ENCODE peak calls at places on chromosome 3, in five cellular contexts. G is activated CD8-positive, alpha-beta T cell treated with anti-CD3 and anti-CD28 coated beads for 36 hours; Q is B cell; L is esophagus squamous epithelium; I is WTC11. X is an unnamed sample.

GRCh38 chr3:177836671-177837070 is 639.4 kb upstream of the TBL1XR1 start:
- DNase-seq in G (no peak), Q (no peak), L (no peak), I (no peak), X (peak; percentile 48)

GRCh38 chr3:115401891-115402501 is 221.3 kb upstream of the GAP43 start:
- DNase-seq in G (no peak), Q (no peak), L (no peak), I (no peak), X (no peak)

GRCh38 chr3:9248232-9249191 is 934 bp downstream of the SRGAP3 start:
- DNase-seq in G (no peak), Q (peak; percentile 9), L (no peak), I (no peak), X (no peak)

GRCh38 chr3:129749692-129750091 is 143.2 kb upstream of the PLXND1 start:
- DNase-seq in G (no peak), Q (no peak), L (no peak), I (no peak), X (no peak)

GRCh38 chr3:51708216-51708845 is 1.5 kb downstream of the GRM2 start:
- DNase-seq in G (no peak), Q (no peak), L (no peak), I (peak; percentile 3), X (no peak)

GRCh38 chr3:99934984-99935797 is 117.5 kb downstream of the CMSS1 start:
- DNase-seq in G (no peak), Q (no peak), L (no peak), I (no peak), X (no peak)

GRCh38 chr3:55439657-55440405 is 47.3 kb downstream of the WNT5A start:
- DNase-seq in G (no peak), Q (no peak), L (no peak), I (no peak), X (no peak)

GRCh38 chr3:25151497-25151896 is 276.6 kb upstream of the RARB start:
- DNase-seq in G (no peak), Q (no peak), L (no peak), I (no peak), X (no peak)

GRCh38 chr3:122969585-122970453 is 57.7 kb downstream of the SEMA5B start:
- DNase-seq in G (no peak), Q (no peak), L (no peak), I (no peak), X (peak; percentile 8)

GRCh38 chr3:42923606-42924005 is 17.7 kb downstream of the ZNF662 start:
- DNase-seq in G (no peak), Q (no peak), L (no peak), I (no peak), X (no peak)

GRCh38 chr3:198113219-198114053 is 153.4 kb downstream of the LMLN start:
- DNase-seq in G (no peak), Q (peak; percentile 34), L (no peak), I (peak; percentile 40), X (no peak)

GRCh38 chr3:141335531-141336042 is 32.7 kb upstream of the ZBTB38 start:
- DNase-seq in G (no peak), Q (no peak), L (no peak), I (no peak), X (no peak)

GRCh38 chr3:110738531-110738930 is 333.1 kb upstream of the NECTIN3 start:
- DNase-seq in G (no peak), Q (no peak), L (no peak), I (no peak), X (no peak)

GRCh38 chr3:142912440-142913172 is 23.7 kb upstream of the PCOLCE2 start:
- DNase-seq in G (no peak), Q (no peak), L (no peak), I (no peak), X (no peak)

GRCh38 chr3:53056442-53056841 is 10.6 kb upstream of the SFMBT1 start:
- DNase-seq in G (no peak), Q (no peak), L (no peak), I (no peak), X (no peak)

GRCh38 chr3:100833483-100833882 is 124.2 kb downstream of the TFG start:
- DNase-seq in G (no peak), Q (no peak), L (no peak), I (no peak), X (no peak)

GRCh38 chr3:116444819-116445290 is 432 bp downstream of the LSAMP start:
- DNase-seq in G (no peak), Q (no peak), L (no peak), I (peak; percentile 30), X (no peak)

GRCh38 chr3:39291903-39292329 is 12.1 kb upstream of the CX3CR1 start:
- DNase-seq in G (peak; percentile 86), Q (peak; percentile 79), L (no peak), I (peak; percentile 92), X (no peak)

DNA sequence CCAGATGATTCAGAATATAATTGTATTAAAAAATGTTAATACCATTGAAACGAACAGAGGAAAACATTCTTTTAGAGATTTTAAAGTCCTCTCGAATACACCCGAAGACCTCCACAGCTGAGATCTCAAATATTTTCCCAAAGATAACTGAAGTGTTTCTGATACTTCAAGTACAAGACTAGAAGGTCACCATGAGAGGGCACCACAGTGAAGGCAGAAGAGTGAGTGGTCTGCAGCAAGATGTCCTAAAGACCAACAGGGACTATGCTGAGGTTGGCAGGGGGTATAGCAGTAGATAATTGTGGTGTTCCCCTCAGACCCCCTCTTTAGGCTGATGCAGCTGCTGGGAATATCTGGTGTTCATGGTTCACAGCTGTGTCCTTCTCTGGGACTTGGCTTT is 156.5 kb downstream of the PDCD6IP start:
- DNase-seq in G (no peak), Q (peak; percentile 6), L (no peak), I (no peak), X (no peak)
- TF ChIP-seq CTCF in G (no peak), Q (peak; percentile 12), L (no peak), I (no peak), X (no peak)

DNA sequence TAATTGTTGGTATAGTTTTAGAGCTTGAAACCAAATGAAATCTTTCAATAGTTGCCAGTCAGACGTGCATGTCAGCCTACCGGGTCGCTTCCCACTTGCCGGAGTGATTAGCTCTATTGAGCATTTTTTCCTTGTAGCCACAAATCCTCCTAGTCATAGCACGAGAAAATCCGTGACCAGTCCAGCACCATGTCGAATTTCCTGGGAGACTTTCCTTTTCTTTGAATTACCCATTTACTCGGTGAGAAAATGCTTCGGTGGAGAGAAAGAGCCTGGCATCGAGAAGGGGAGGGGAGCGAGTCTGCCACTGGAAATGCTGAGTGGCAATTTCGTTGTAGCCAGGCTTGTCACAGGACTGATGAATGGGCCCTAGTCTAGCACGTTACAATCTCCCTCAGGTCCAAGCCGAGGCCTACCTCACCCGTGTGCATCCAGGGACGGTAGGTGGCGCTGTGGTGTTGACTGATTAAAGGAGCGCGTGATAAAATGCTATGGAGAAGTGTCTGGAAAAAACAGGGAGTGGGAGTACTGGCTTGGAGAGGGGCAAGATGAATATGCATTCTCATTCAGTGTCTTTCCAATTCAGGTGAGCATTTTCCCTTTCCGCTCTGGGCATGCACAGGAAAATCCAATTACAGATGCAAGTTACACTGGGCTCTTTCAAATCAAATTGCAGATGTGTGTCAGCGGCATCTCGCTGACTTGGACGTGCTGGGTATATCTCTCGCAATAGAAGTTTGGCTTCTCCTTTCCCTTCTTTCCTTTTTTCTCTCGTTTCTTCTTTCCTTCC is 238.8 kb downstream of the EDEM1 start:
- DNase-seq in G (peak; percentile 83), Q (peak; percentile 70), L (no peak), I (peak; percentile 86), X (peak; percentile 8)
- TF ChIP-seq CTCF in G (peak; percentile 90), Q (peak; percentile 86), L (peak; percentile 66), I (peak; percentile 79), X (peak; percentile 85)

DNA sequence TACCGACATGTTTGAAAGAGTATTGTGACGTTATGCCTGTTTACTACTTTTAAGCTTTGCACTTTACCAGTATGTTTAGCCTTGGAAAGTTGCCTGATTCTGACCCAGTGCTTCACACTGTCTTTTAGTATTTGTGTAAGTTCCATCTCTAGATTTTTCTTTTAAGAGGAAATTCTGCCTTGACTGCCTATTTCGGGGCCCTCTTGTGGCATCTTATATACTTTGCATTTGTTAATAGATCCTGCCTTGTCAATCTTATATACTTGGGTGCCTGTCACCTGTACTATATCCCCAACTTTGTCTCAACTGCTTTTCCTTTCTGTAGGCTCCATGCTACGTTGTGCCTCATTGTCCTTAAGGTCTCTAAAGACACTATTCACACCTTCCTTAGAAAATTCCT is 244.6 kb downstream of the STXBP5L start:
- DNase-seq in G (no peak), Q (no peak), L (no peak), I (no peak), X (no peak)
- TF ChIP-seq CTCF in G (no peak), Q (no peak), L (no peak), I (peak; percentile 21), X (no peak)

GRCh38 chr3:11643212-11644087 is at the start of gene VGLL4:
- DNase-seq in G (peak; percentile 82), Q (peak; percentile 68), L (peak; percentile 20), I (peak; percentile 87), X (peak; percentile 70)
- TF ChIP-seq CTCF in G (no peak), Q (no peak), L (peak; percentile 9), I (no peak), X (peak; percentile 24)

DNA sequence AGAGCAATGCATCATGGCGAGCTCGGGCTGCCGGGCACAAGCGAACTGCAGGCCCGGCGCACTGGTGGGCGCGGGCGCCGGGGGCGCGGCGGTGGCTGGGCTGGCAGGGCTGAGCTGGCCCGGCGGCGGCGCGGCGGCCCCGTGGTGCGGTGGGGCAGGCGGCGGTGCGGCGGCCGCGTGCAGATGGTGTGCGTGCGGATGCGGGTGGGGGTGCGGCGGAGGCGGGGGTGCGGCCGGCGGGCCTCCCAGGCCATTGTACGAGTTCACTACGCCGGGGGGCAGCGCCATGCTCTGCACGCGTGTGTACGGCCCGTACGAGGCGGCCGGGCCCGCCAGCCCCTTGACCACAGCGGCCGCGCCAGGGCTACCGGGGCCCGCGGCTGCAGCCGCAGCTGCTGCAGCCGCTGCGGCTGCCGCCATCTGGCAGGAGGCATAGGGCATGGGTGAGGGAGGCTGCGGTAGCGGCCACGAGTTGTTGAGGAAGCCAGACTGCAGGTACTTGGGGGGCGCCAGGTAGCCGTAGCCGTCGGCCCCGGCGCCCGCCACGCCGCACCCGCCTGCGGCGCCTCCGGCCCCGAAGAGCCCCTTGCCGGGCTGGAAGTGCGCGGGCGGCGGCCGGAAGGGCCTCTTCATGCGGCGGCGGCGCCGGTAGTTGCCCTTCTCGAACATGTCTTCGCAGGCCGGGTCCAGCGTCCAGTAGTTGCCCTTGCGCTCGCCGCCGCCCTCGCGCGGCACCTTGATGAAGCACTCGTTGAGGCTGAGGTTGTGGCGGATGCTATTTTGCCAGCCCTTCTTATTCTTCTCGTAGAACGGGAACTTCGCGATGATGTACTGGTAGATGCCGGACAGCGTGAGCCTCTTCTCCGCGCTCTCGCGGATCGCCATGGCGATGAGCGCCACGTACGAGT is 1.0 kb downstream of the FOXL2 start:
- DNase-seq in G (peak; percentile 51), Q (peak; percentile 52), L (no peak), I (peak; percentile 71), X (no peak)
- TF ChIP-seq CTCF in G (no peak), Q (no peak), L (no peak), I (peak; percentile 17), X (peak; percentile 25)

X was measured in AG09319.